ENCODE peak calls at places on chromosomes 1 and 21, in nine cellular contexts. F is ovary, X is K562, V is GM06990, H is mammary epithelial cell, N is lung, M is fibroblast of lung, A is brain microvascular endothelial cell, I is dorsolateral prefrontal cortex. K is an unnamed sample.

GRCh38 chr1:81702903-81703302 is 97.8 kb upstream of the ADGRL2 start:
- DNase-seq in I (no peak), X (no peak), V (no peak), M (peak), H (peak), A (peak), F (no peak), N (no peak), K (peak)

GRCh38 chr1:158830074-158830677 is 975 bp upstream of the MNDA start:
- DNase-seq in M (no peak), I (no peak), H (no peak), N (no peak), X (no peak), V (no peak), A (no peak), F (no peak), K (no peak)

GRCh38 chr1:110118636-110119396 is 6.6 kb downstream of the UBL4B start:
- DNase-seq in F (no peak), N (no peak), X (no peak), V (no peak), M (peak), A (no peak), H (peak), I (peak), K (no peak)

GRCh38 chr1:3898994-3899775 is 887 bp downstream of the C1orf174 start:
- DNase-seq in X (no peak), I (no peak), V (no peak), M (no peak), F (no peak), N (no peak), H (peak), A (no peak), K (no peak)

GRCh38 chr1:6260961-6261614 is at the start of gene GPR153:
- DNase-seq in I (no peak), N (no peak), M (peak), F (no peak), X (peak), A (no peak), V (peak), H (peak), K (no peak)

GRCh38 chr1:87252406-87252805 is 76.3 kb upstream of the LMO4 start:
- DNase-seq in F (no peak), A (no peak), H (no peak), V (no peak), X (no peak), M (peak), I (no peak), N (no peak), K (peak)

GRCh38 chr1:190365283-190365682 is 112.4 kb downstream of the BRINP3 start:
- DNase-seq in I (no peak), A (no peak), N (no peak), X (no peak), H (no peak), V (no peak), F (no peak), M (no peak), K (no peak)

GRCh38 chr21:36694041-36694515 is 4.8 kb upstream of the SIM2 start:
- DNase-seq in F (no peak), H (no peak), M (peak), A (no peak), I (no peak), N (no peak), X (no peak), V (no peak), K (no peak)

GRCh38 chr1:26921462-26922200 is at the start of gene NUDC:
- DNase-seq in A (peak), X (peak), F (peak), I (peak), M (peak), N (peak), H (peak), V (peak), K (peak)

GRCh38 chr1:245168090-245168489 is 13.3 kb downstream of the KIF26B start:
- DNase-seq in X (peak), I (no peak), H (no peak), A (no peak), N (no peak), F (no peak), M (no peak), V (no peak), K (no peak)

GRCh38 chr1:12153181-12153785 is 13.5 kb upstream of the TNFRSF1B start:
- DNase-seq in I (no peak), X (no peak), M (peak), A (peak), V (peak), H (no peak), F (no peak), N (peak), K (peak)

GRCh38 chr1:168507271-168507670 is 36.5 kb downstream of the XCL2 start:
- DNase-seq in N (no peak), X (no peak), F (no peak), H (no peak), M (no peak), I (no peak), V (no peak), A (no peak), K (no peak)

GRCh38 chr1:199515261-199515660 is 512.2 kb upstream of the NR5A2 start:
- DNase-seq in I (no peak), M (no peak), N (no peak), H (no peak), A (no peak), F (no peak), X (no peak), V (no peak), K (no peak)

GRCh38 chr1:46643368-46643775 is 24.8 kb downstream of the ATPAF1 start:
- DNase-seq in H (peak), M (peak), I (no peak), F (no peak), V (no peak), A (peak), N (no peak), X (no peak), K (peak)

GRCh38 chr1:164630626-164631396 is 71.8 kb downstream of the PBX1 start:
- DNase-seq in A (no peak), H (peak), X (no peak), M (peak), N (no peak), V (no peak), F (no peak), I (no peak), K (no peak)

GRCh38 chr1:41623736-41624135 is 139.3 kb upstream of the EDN2 start:
- DNase-seq in F (no peak), I (no peak), A (no peak), X (no peak), N (no peak), V (no peak), M (no peak), H (no peak), K (no peak)

GRCh38 chr1:206563367-206563953 is 48.8 kb downstream of the EIF2D start:
- DNase-seq in A (no peak), V (no peak), H (no peak), X (no peak), M (peak), F (no peak), I (no peak), N (no peak), K (no peak)

GRCh38 chr1:39250460-39251240 is 46.2 kb downstream of the MACF1 start:
- DNase-seq in N (no peak), F (no peak), I (no peak), A (no peak), H (peak), M (peak), X (no peak), V (no peak), K (no peak)

GRCh38 chr1:178438432-178438831 is 58.3 kb downstream of the CLEC20A start:
- DNase-seq in X (no peak), M (peak), I (no peak), F (no peak), A (no peak), N (no peak), H (peak), V (no peak), K (no peak)

GRCh38 chr21:37803076-37803475 is 113.2 kb downstream of the KCNJ6 start:
- DNase-seq in V (no peak), H (no peak), X (no peak), A (no peak), I (no peak), N (no peak), M (no peak), F (no peak), K (no peak)

GRCh38 chr1:53082826-53083225 is 20.8 kb downstream of the PODN start:
- DNase-seq in H (no peak), V (no peak), M (no peak), F (no peak), I (no peak), X (no peak), A (no peak), N (no peak), K (no peak)

GRCh38 chr1:168408531-168409242 is 128.0 kb downstream of the TBX19 start:
- DNase-seq in X (peak), V (peak), N (no peak), I (no peak), M (peak), A (peak), H (peak), F (no peak), K (no peak)

GRCh38 chr1:63691672-63692425 is 82.0 kb upstream of the ROR1 start:
- DNase-seq in X (peak), V (no peak), H (peak), N (peak), A (peak), F (peak), M (peak), I (no peak), K (peak)

GRCh38 chr1:223214272-223214807 is 71.3 kb upstream of the TLR5 start:
- DNase-seq in M (no peak), A (no peak), F (no peak), V (no peak), N (no peak), I (no peak), H (no peak), X (no peak), K (no peak)

GRCh38 chr1:98914547-98914946 is 90.1 kb downstream of the PLPPR5 start:
- DNase-seq in M (no peak), V (no peak), A (no peak), F (no peak), N (no peak), I (no peak), H (peak), X (no peak), K (no peak)

GRCh38 chr1:246142320-246142893 is 364.7 kb downstream of the SMYD3 start:
- DNase-seq in H (peak), M (peak), A (peak), V (no peak), N (no peak), X (peak), I (no peak), F (no peak), K (peak)

GRCh38 chr1:242205622-242206489 is 207.0 kb upstream of the MAP1LC3C start:
- DNase-seq in X (no peak), V (no peak), F (no peak), H (peak), I (peak), M (peak), A (no peak), N (no peak), K (no peak)

DNA sequence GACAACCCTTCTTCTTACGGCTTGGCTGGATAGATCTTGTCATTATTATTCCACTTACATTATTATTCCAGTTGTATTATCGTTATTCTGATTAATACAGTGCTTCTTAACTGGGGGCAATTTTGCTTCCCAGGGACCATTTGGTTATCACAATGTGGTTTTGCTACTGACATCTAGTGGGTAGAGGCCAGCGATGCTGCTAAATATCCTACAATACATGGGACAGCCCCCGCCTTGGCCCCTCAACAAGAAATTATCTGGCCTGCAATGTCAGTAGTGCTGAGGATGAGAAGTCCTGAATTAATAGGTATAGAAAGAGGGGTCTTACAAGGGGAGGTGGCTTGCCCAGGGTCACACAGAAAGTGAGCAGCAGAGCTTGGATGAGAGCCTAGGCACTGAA is 105.6 kb downstream of the PTPRU start:
- DNase-seq in V (no peak), X (no peak), F (no peak), H (no peak), A (peak), M (no peak), N (no peak), I (no peak), K (no peak)
- TF ChIP-seq CTCF in V (peak), X (peak), F (no peak), H (peak), A (peak), M (peak), N (no peak), I (no peak), K (peak)

GRCh38 chr1:207858806-207859205 is 52.1 kb downstream of the CD34 start:
- DNase-seq in I (no peak), M (no peak), A (peak), X (no peak), V (no peak), N (no peak), F (no peak), H (no peak), K (no peak)

GRCh38 chr1:207854001-207854400 is 56.9 kb downstream of the CD34 start:
- DNase-seq in N (no peak), F (no peak), I (no peak), H (no peak), A (no peak), V (no peak), M (no peak), X (no peak), K (no peak)

GRCh38 chr1:207857447-207857846 is 53.5 kb downstream of the CD34 start:
- DNase-seq in F (no peak), H (peak), I (no peak), A (no peak), N (no peak), M (no peak), X (no peak), V (no peak), K (no peak)

GRCh38 chr1:207858271-207858670 is 52.7 kb downstream of the CD34 start:
- DNase-seq in A (no peak), I (no peak), N (no peak), F (no peak), M (no peak), H (no peak), X (no peak), V (no peak), K (no peak)

GRCh38 chr1:207856276-207857023 is 54.5 kb downstream of the CD34 start:
- DNase-seq in N (no peak), F (no peak), V (no peak), X (no peak), I (no peak), A (no peak), H (no peak), M (no peak), K (no peak)
- H3K4me3 ChIP-seq in N (no peak), F (no peak), V (no peak), X (no peak), I (no peak), A (no peak), H (no peak), M (no peak), K (no peak)

DNA sequence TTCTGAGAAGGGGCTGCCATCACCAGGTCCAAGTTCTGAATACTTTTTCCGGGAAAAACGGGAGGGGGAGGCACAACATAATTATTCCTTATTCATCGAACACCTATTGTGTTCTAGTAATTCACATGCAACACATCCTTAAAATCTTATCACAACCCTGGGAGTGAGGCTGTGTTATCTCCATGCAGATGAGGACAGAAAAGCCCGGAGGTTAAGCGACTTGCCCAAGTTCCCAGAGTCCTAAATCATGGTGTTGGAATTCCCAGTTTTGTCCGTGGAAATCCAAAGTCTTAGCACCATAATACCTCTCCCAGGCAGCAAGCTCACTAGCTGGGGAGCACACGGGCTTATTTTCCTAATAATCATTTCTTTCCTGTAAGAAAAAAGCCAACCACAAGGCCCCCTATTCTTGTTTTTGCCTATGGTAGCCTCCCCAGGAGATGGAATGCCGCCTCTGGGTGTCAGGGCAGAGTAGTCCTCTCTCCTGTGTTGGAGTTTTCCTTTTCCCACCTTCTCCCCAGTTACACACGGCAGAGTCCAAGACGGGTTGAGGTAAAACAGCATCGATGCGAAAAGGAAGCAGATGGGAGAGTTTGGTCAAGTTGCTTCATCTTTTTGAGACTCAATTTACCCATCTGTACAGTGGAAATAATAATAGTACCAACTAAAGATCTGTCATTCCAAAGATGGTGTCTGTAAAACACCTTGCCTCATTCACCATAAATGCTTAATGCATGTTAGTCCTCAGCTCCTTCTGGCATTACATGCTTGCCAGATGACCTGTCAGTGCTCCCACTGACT is 228.0 kb upstream of the TMEM51 start:
- DNase-seq in A (no peak), F (no peak), M (no peak), I (no peak), H (no peak), N (no peak), V (no peak), X (no peak), K (no peak)
- TF ChIP-seq CTCF in A (no peak), F (no peak), M (no peak), I (no peak), H (peak), N (no peak), V (no peak), X (no peak), K (no peak)

GRCh38 chr1:203631349-203631748 is 4.7 kb downstream of the ATP2B4 start:
- DNase-seq in F (no peak), X (no peak), I (no peak), N (no peak), V (no peak), A (no peak), M (no peak), H (no peak), K (no peak)

GRCh38 chr1:203628185-203628996 is 1.8 kb downstream of the ATP2B4 start:
- DNase-seq in M (peak), I (no peak), X (no peak), A (peak), F (peak), N (peak), H (peak), V (peak), K (no peak)

GRCh38 chr1:203628997-203629508 is 2.4 kb downstream of the ATP2B4 start:
- DNase-seq in N (no peak), F (no peak), M (peak), V (no peak), I (no peak), X (no peak), H (no peak), A (no peak), K (no peak)

GRCh38 chr1:203630697-203631096 is 4.1 kb downstream of the ATP2B4 start:
- DNase-seq in H (no peak), A (no peak), I (no peak), M (no peak), V (no peak), X (no peak), F (peak), N (no peak), K (no peak)

GRCh38 chr1:203629509-203630082 is 3.0 kb downstream of the ATP2B4 start:
- DNase-seq in H (no peak), A (no peak), M (peak), I (no peak), V (peak), X (peak), F (peak), N (peak), K (no peak)
- H3K4me3 ChIP-seq in H (peak), A (peak), M (peak), I (peak), V (peak), X (peak), F (peak), N (peak), K (peak)

K was measured in AG04449.